ENCODE peak calls at places on chromosomes 7 and 10, in five cellular contexts. H, G, V, K and L are unnamed samples. For H3K4me1, the result is how much of the 10 kb centered on the place peaks cover.

GRCh38 chr10:116126239-116126638 is 146.8 kb downstream of the GFRA1 start:
- DNase-seq in V (no peak), H (no peak), K (no peak), G (no peak), L (no peak)

GRCh38 chr7:127690337-127690736 is 38.3 kb downstream of the SND1 start:
- DNase-seq in V (no peak), G (no peak), H (no peak), K (no peak), L (no peak)

GRCh38 chr10:2067015-2067414 is 329.7 kb upstream of the ADARB2 start:
- DNase-seq in H (no peak), K (no peak), V (no peak), G (no peak), L (no peak)

GRCh38 chr7:45129906-45130305 is 18.4 kb upstream of the TBRG4 start:
- DNase-seq in H (no peak), G (no peak), V (no peak), K (no peak), L (no peak)

GRCh38 chr7:154864531-154864908 is 138.4 kb downstream of the PAXIP1 start:
- DNase-seq in K (no peak), H (no peak), G (no peak), V (no peak), L (no peak)

GRCh38 chr10:44510716-44511115 is 125.8 kb upstream of the CXCL12 start:
- DNase-seq in H (no peak), G (no peak), K (no peak), V (no peak), L (no peak)

GRCh38 chr10:36236931-36237330 is 594.8 kb upstream of the FZD8 start:
- DNase-seq in K (no peak), V (no peak), H (no peak), G (no peak), L (no peak)

GRCh38 chr7:148173296-148173695 is 417.3 kb upstream of the C7orf33 start:
- DNase-seq in H (no peak), G (no peak), V (no peak), K (no peak), L (no peak)

GRCh38 chr7:140475747-140476333 is 3.5 kb downstream of the MKRN1 start:
- DNase-seq in K (no peak), G (peak), V (peak), H (peak), L (no peak)

GRCh38 chr7:151454932-151455530 is 15.1 kb upstream of the CRYGN start:
- DNase-seq in G (no peak), H (no peak), V (no peak), K (peak), L (no peak)

GRCh38 chr7:73449422-73449821 is 15.8 kb downstream of the FZD9 start:
- DNase-seq in V (no peak), K (no peak), G (no peak), H (no peak), L (no peak)

GRCh38 chr7:124457841-124458240 is 307.8 kb downstream of the GPR37 start:
- DNase-seq in K (no peak), V (no peak), H (no peak), G (no peak), L (no peak)

GRCh38 chr10:11547111-11547625 is 64.3 kb downstream of the USP6NL start:
- DNase-seq in G (no peak), K (no peak), V (no peak), H (no peak), L (no peak)

GRCh38 chr10:123573236-123574147 is 92.7 kb upstream of the GPR26 start:
- DNase-seq in V (peak), H (peak), K (no peak), G (no peak), L (no peak)

GRCh38 chr7:4809091-4809591 is 33.7 kb downstream of the AP5Z1 start:
- DNase-seq in V (no peak), G (peak), K (no peak), H (no peak), L (no peak)

GRCh38 chr7:26169271-26169670 is 17.3 kb downstream of the NFE2L3 start:
- DNase-seq in G (no peak), K (no peak), V (no peak), H (no peak), L (no peak)

GRCh38 chr10:73044378-73045285 is 52.0 kb downstream of the P4HA1 start:
- DNase-seq in H (no peak), G (no peak), V (no peak), K (no peak), L (no peak)

GRCh38 chr7:152136623-152137022 is 111.1 kb downstream of the GALNT11 start:
- DNase-seq in H (peak), K (no peak), G (no peak), V (no peak), L (no peak)

GRCh38 chr7:116327751-116328150 is 117.4 kb downstream of the TES start:
- DNase-seq in K (no peak), V (no peak), H (no peak), G (no peak), L (no peak)

GRCh38 chr7:132819648-132820047 is 243.4 kb upstream of the PLXNA4 start:
- DNase-seq in G (no peak), V (no peak), K (no peak), H (no peak), L (no peak)

GRCh38 chr7:77245015-77245755 is 45.6 kb upstream of the FGL2 start:
- DNase-seq in H (peak), V (no peak), K (peak), G (peak), L (peak)

GRCh38 chr10:83724471-83725241 is 414.7 kb upstream of the GHITM start:
- DNase-seq in K (no peak), V (no peak), H (no peak), G (no peak), L (no peak)

GRCh38 chr7:28988818-28989595 is 30.9 kb upstream of the TRIL start:
- DNase-seq in H (no peak), K (peak), V (no peak), G (no peak), L (peak)

GRCh38 chr7:30173058-30173897 is 38.5 kb downstream of the MTURN start:
- DNase-seq in H (peak), G (peak), V (peak), K (peak), L (peak)

GRCh38 chr10:870564-871166 is 60.8 kb downstream of the LARP4B start:
- DNase-seq in G (no peak), K (no peak), V (no peak), H (no peak), L (no peak)

GRCh38 chr7:131197920-131198610 is 129.6 kb upstream of the MKLN1 start:
- DNase-seq in V (no peak), G (no peak), H (no peak), K (no peak), L (no peak)

GRCh38 chr7:154843670-154844237 is 159.2 kb downstream of the PAXIP1 start:
- DNase-seq in V (no peak), H (no peak), K (no peak), G (no peak), L (no peak)

GRCh38 chr7:12888727-12889126 is 201.3 kb downstream of the ARL4A start:
- DNase-seq in G (no peak), H (no peak), V (no peak), K (no peak), L (no peak)

GRCh38 chr7:29642494-29643155 is 79.0 kb downstream of the PRR15 start:
- DNase-seq in V (no peak), H (no peak), K (no peak), G (no peak), L (no peak)

GRCh38 chr10:86752311-86752710 is 4.1 kb upstream of the BMPR1A start:
- DNase-seq in H (no peak), K (no peak), V (no peak), G (no peak), L (no peak)

GRCh38 chr7:15015545-15016314 is 113.2 kb upstream of the DGKB start:
- DNase-seq in V (peak), G (peak), H (peak), K (peak), L (no peak)

GRCh38 chr7:126803990-126804389 is 448.8 kb downstream of the GRM8 start:
- DNase-seq in H (no peak), G (no peak), V (peak), K (no peak), L (no peak)

GRCh38 chr10:80460399-80461207 is 6.5 kb downstream of the TSPAN14 start:
- DNase-seq in G (no peak), H (no peak), V (no peak), K (peak), L (no peak)

GRCh38 chr7:42991913-42992576 is 59.9 kb downstream of the MRPL32 start:
- DNase-seq in V (no peak), K (no peak), H (no peak), G (no peak), L (no peak)

GRCh38 chr7:149199234-149199990 is 4.1 kb downstream of the ZNF282 start:
- DNase-seq in V (no peak), G (no peak), H (no peak), K (no peak), L (no peak)

GRCh38 chr7:129225931-129226572 is 1.2 kb downstream of the AHCYL2 start:
- DNase-seq in K (no peak), H (peak), V (no peak), G (no peak), L (no peak)

GRCh38 chr7:48083114-48083830 is 5.8 kb upstream of the UPP1 start:
- DNase-seq in K (no peak), V (no peak), G (no peak), H (no peak), L (no peak)

GRCh38 chr7:103626776-103627175 is 180.8 kb upstream of the SLC26A5 start:
- DNase-seq in K (no peak), V (no peak), G (no peak), H (no peak), L (no peak)

GRCh38 chr7:4724648-4725013 is 42.5 kb downstream of the FOXK1 start:
- DNase-seq in G (no peak), H (no peak), V (peak), K (no peak), L (no peak)

GRCh38 chr7:69862413-69863064 is 264.3 kb downstream of the AUTS2 start:
- DNase-seq in V (peak), G (no peak), H (no peak), K (no peak), L (no peak)
- H3K4me1 ChIP-seq in V (under half), G (under half), H (under half), K (under half), L (under half)

DNA sequence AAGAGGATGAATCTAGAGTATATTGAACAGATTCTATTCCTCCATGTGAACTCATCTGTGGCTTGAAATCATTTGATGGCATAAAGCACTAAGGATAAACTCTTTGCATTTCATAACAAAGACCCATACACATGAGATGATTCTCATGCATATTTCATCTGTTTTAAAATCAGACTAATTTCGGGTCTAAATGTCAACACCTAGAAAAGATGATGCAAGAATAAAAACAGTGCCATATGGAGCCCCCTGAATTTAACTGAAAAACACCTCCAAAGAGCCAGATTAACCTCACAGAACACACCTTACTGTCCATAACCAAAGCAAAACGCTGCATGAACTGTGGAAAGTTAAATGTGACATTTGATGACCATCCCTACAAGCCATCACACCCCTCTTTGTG is 59.7 kb downstream of the ELAPOR2 start:
- DNase-seq in G (no peak), H (no peak), V (no peak), K (no peak), L (no peak)
- H3K27ac ChIP-seq in G (no peak), H (no peak), V (no peak), K (no peak), L (no peak)

GRCh38 chr7:55026086-55026790 is 7.4 kb downstream of the EGFR start:
- DNase-seq in H (no peak), K (no peak), V (no peak), G (no peak), L (no peak)
- H3K4me1 ChIP-seq in H (under half), K (under half), V (under half), G (under half), L (half or more)

GRCh38 chr7:27277628-27278027 is 35.0 kb downstream of the EVX1 start:
- DNase-seq in G (no peak), V (no peak), H (peak), K (no peak), L (no peak)

DNA sequence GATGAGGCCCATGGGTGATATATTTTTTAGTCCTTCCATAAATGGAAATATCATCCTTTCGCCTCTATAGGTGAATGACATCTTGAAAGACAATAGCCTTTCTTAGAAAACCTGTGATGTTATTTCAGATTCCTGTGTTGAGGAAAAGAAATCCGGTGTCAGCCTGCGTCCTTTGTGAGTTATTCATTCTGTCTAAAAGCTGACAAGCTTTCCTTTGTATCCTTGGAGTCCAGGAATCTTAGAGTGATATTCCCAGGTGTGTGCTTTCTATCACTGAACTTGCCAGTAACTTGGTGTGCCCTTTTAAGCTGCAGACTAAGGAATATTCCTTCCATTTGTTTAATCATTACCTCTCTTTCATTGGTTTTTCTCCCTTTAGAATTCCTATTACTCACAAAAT is 41.0 kb downstream of the EVX1 start:
- DNase-seq in G (no peak), K (no peak), V (no peak), H (no peak), L (no peak)
- H3K27ac ChIP-seq in G (no peak), K (no peak), V (no peak), H (no peak), L (no peak)

DNA sequence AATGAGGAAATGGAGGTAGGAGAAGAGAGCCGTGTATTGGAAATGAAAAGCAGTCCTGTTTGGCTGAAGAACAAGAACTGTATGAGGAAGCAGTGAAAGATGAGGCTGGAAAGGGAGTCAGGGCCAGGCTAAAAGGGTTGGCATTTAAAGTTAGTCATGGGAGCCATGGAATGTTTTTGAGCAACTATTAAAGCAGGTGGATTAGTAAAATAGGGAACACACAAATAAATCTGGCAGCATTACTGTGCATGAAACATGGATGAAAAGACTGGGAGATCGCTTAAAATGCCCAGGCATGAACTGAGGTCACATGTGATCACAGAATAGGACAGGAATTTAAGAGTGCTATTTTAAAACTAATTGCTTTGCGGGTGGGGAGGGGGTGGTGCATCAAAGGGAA is 1.4 kb upstream of the IFRD1 start:
- DNase-seq in V (no peak), G (no peak), K (peak), H (no peak), L (no peak)
- H3K4me1 ChIP-seq in V (under half), G (under half), K (under half), H (under half), L (under half)

GRCh38 chr7:50587737-50588136 is 22.5 kb upstream of the DDC start:
- DNase-seq in H (no peak), K (no peak), G (no peak), V (no peak), L (no peak)

GRCh38 chr7:50588937-50589336 is 23.7 kb upstream of the DDC start:
- DNase-seq in V (no peak), K (peak), H (no peak), G (no peak), L (no peak)

GRCh38 chr7:50584793-50585399 is 19.7 kb upstream of the DDC start:
- DNase-seq in K (no peak), H (no peak), V (no peak), G (no peak), L (no peak)

GRCh38 chr7:50580053-50580452 is 14.8 kb upstream of the DDC start:
- DNase-seq in G (no peak), K (no peak), V (no peak), H (no peak), L (no peak)

DNA sequence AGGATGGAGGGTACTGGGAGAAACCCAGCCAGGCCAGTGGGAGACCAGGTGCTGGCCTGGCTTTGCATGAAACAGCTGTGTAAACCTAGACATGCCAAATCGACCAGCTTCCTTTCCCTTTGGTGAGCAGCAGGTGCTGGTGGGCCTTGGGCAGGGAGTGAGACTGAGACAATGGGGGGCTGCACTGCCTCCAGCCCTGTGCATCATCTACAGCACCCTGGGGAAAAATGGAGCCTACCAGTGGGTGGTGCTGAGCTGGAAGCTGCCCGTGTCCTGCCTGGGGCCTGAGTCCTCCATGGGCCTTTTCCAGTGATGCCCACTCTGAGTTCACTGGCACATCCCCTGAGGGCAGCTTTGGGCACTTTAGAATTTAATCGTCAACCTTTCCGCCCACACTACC is 19.2 kb upstream of the DDC start:
- DNase-seq in H (no peak), V (no peak), K (no peak), G (no peak), L (no peak)
- H3K27ac ChIP-seq in H (no peak), V (no peak), K (no peak), G (no peak), L (no peak)

DNA sequence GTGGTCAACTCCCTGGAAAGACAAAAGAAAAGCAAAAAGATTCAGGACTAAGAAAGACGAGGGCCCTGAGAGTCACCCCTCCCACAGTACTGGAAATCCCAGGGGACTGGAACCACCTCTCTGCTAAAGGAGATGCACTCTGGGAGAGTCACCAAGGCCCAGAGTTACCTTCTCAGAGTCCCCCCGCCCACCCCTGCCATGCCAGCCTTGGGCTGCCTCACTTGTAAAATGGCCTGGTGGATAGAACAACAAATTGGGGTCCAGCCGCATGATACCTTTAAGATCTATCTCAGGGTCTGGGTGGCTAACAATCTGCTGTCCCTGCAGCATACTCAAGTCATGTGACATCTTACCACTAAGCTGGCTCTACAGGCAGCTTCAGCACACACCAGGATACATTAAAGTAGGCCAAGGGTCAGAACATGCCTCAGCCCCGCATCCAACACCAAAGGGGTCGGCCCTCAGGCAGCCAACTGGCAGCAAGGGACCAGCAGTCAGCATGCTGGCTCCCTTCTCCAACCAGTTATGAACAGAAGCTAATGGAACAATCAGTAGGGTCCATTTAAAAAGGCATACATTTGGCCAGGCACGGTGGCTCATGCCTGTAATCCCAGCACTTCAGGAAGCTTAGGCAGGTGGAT is 37.2 kb downstream of the FAM53B start:
- DNase-seq in H (no peak), G (no peak), V (no peak), K (no peak), L (no peak)
- H3K4me1 ChIP-seq in H (under half), G (half or more), V (under half), K (half or more), L (under half)

GRCh38 chr10:75180592-75180991 is 30.0 kb upstream of the VDAC2 start:
- DNase-seq in V (peak), K (no peak), H (no peak), G (no peak), L (no peak)
- H3K27ac ChIP-seq in V (no peak), K (no peak), H (no peak), G (peak), L (peak)

GRCh38 chr10:48541144-48541795 is 63.6 kb downstream of the ARHGAP22 start:
- DNase-seq in K (no peak), V (no peak), H (no peak), G (no peak), L (no peak)

GRCh38 chr10:48536226-48536500 is 68.7 kb downstream of the ARHGAP22 start:
- DNase-seq in G (no peak), V (no peak), H (no peak), K (no peak), L (no peak)

GRCh38 chr10:48536916-48537890 is 67.7 kb downstream of the ARHGAP22 start:
- DNase-seq in K (no peak), H (no peak), V (no peak), G (no peak), L (no peak)

GRCh38 chr10:48535416-48536225 is 69.3 kb downstream of the ARHGAP22 start:
- DNase-seq in K (no peak), G (no peak), H (no peak), V (no peak), L (no peak)

DNA sequence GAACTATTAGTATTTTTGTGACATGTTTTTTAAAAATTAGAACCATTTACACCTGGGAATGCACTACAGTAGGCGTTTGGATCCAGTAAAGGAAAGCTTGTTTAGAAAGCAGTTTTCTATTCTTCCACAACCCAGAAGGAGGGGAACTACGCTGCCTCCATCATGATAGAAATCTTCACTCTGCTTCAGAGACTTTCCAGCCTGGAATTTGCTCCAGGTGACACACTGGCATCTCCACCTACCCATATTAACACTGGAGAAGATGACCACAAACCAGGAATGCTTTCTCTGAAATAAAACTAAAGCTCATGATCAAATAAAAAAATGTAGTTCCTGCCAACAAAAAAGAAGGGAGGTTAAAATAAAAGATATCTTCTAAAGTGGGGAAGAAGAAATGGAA is 66.3 kb downstream of the ARHGAP22 start:
- DNase-seq in G (no peak), V (no peak), K (no peak), H (no peak), L (no peak)
- H3K4me1 ChIP-seq in G (under half), V (under half), K (under half), H (under half), L (under half)